ENCODE peak calls at places on chromosomes 2 and 18, in ten cellular contexts. W, K, V, P, A, D, X, I, O and M are unnamed samples.

GRCh38 chr18:49030692-49031443 is 80.1 kb upstream of the SMAD7 start:
- DNase-seq in W (no peak), K (peak), V (no peak), P (no peak), A (no peak), D (no peak), X (no peak), I (no peak), O (no peak), M (no peak)

GRCh38 chr2:107018366-107018765 is 132.4 kb upstream of the ST6GAL2 start:
- DNase-seq in W (no peak), K (no peak), V (no peak), P (no peak), A (no peak), D (no peak), X (no peak), I (no peak), O (no peak), M (no peak)

GRCh38 chr2:222318712-222319575 is 20.1 kb upstream of the PAX3 start:
- DNase-seq in W (no peak), K (no peak), V (no peak), P (peak), A (peak), D (no peak), X (peak), I (peak), O (peak), M (no peak)

GRCh38 chr2:117738991-117739839 is 75.3 kb upstream of the DDX18 start:
- DNase-seq in W (no peak), K (no peak), V (no peak), P (peak), A (no peak), D (no peak), X (no peak), I (no peak), O (no peak), M (no peak)

GRCh38 chr2:21633531-21634310 is 510.0 kb downstream of the TDRD15 start:
- DNase-seq in W (no peak), K (no peak), V (no peak), P (no peak), A (no peak), D (no peak), X (no peak), I (no peak), O (no peak), M (no peak)

GRCh38 chr2:224058048-224058775 is 19.1 kb upstream of the SERPINE2 start:
- DNase-seq in W (no peak), K (no peak), V (no peak), P (no peak), A (no peak), D (no peak), X (no peak), I (no peak), O (no peak), M (no peak)

GRCh38 chr2:152098033-152098797 is 629 bp downstream of the CACNB4 start:
- DNase-seq in W (peak), K (peak), V (no peak), P (peak), A (peak), D (no peak), X (peak), I (peak), O (no peak), M (no peak)

GRCh38 chr2:96505231-96505889 is at the start of gene NEURL3:
- DNase-seq in W (peak), K (no peak), V (no peak), P (no peak), A (no peak), D (peak), X (peak), I (no peak), O (peak), M (peak)

GRCh38 chr2:7825591-7826312 is 856.1 kb upstream of the ID2 start:
- DNase-seq in W (peak), K (no peak), V (peak), P (no peak), A (no peak), D (no peak), X (peak), I (no peak), O (peak), M (peak)

GRCh38 chr18:51630706-51631105 is 433.2 kb upstream of the MEX3C start:
- DNase-seq in W (no peak), K (no peak), V (no peak), P (no peak), A (no peak), D (no peak), X (no peak), I (no peak), O (no peak), M (no peak)

GRCh38 chr18:46421973-46422551 is 235.0 kb downstream of the LOXHD1 start:
- DNase-seq in W (no peak), K (no peak), V (no peak), P (no peak), A (no peak), D (no peak), X (no peak), I (no peak), O (no peak), M (no peak)

GRCh38 chr2:159246325-159246988 is 40.0 kb downstream of the WDSUB1 start:
- DNase-seq in W (no peak), K (no peak), V (no peak), P (no peak), A (no peak), D (no peak), X (no peak), I (no peak), O (no peak), M (no peak)

GRCh38 chr2:20925265-20925889 is 102.5 kb upstream of the LDAH start:
- DNase-seq in W (peak), K (peak), V (no peak), P (peak), A (no peak), D (no peak), X (peak), I (peak), O (no peak), M (no peak)